ENCODE peak calls at places on chromosomes 16 and 17, in ten cellular contexts. V, I, C, E, B, A, M, P, S and K are unnamed samples.
A peak's percentile ranks its signal among the peaks of the same experiment; 100 is the strongest.

GRCh38 chr17:64418506-64419339 is 28.1 kb upstream of the PECAM1 start:
- DNase-seq in P (peak; percentile 89), S (no peak), V (peak; percentile 75), A (peak; percentile 39), C (no peak), B (peak; percentile 74), E (no peak), I (no peak), M (no peak), K (peak; percentile 68)

GRCh38 chr17:31373150-31374082 is 18.1 kb upstream of the RAB11FIP4 start:
- DNase-seq in A (peak; percentile 39), P (peak; percentile 81), E (peak; percentile 30), M (no peak), I (no peak), V (peak; percentile 72), C (no peak), S (no peak), B (peak; percentile 74), K (peak; percentile 26)

GRCh38 chr16:2592786-2593185 is 55.0 kb downstream of the PDPK1 start:
- DNase-seq in V (no peak), M (no peak), A (no peak), P (no peak), S (peak; percentile 11), E (no peak), B (no peak), I (peak; percentile 56), C (no peak), K (no peak)

GRCh38 chr16:82990155-82990554 is 363.4 kb downstream of the CDH13 start:
- DNase-seq in A (peak; percentile 36), I (no peak), P (peak; percentile 59), B (no peak), E (no peak), C (no peak), M (no peak), V (no peak), S (no peak), K (no peak)

GRCh38 chr16:87206646-87207451 is 110.3 kb downstream of the C16orf95 start:
- DNase-seq in P (peak; percentile 48), E (no peak), A (peak; percentile 93), M (no peak), C (no peak), V (peak; percentile 79), B (no peak), S (no peak), I (no peak), K (peak; percentile 65)

GRCh38 chr17:67435122-67435521 is 58.0 kb downstream of the PITPNC1 start:
- DNase-seq in E (no peak), M (no peak), S (no peak), C (peak; percentile 43), B (peak; percentile 85), P (no peak), V (no peak), A (no peak), I (no peak), K (no peak)

GRCh38 chr16:48524348-48525200 is 85.4 kb downstream of the N4BP1 start:
- DNase-seq in S (peak; percentile 70), C (no peak), M (no peak), E (no peak), I (peak; percentile 33), A (peak; percentile 18), V (no peak), B (no peak), P (no peak), K (no peak)

GRCh38 chr16:1772908-1773702 is at the start of gene MRPS34:
- DNase-seq in B (peak; percentile 90), I (peak; percentile 95), E (peak; percentile 68), C (peak; percentile 69), P (peak; percentile 85), V (peak; percentile 93), M (peak; percentile 65), A (peak; percentile 83), S (peak; percentile 87), K (peak; percentile 72)

GRCh38 chr17:22507823-22508222 is 815.5 kb downstream of the KCNJ18 start:
- DNase-seq in P (no peak), M (no peak), S (no peak), C (no peak), B (no peak), I (no peak), V (peak; percentile 41), A (no peak), E (no peak), K (no peak)

GRCh38 chr17:32563583-32563982 is 76.8 kb downstream of the CDK5R1 start:
- DNase-seq in P (no peak), B (no peak), V (no peak), A (no peak), S (no peak), C (no peak), I (no peak), M (no peak), E (no peak), K (no peak)

GRCh38 chr17:18172528-18173278 is 10.9 kb upstream of the ALKBH5 start:
- DNase-seq in C (no peak), A (no peak), E (no peak), S (no peak), V (no peak), I (no peak), B (no peak), M (no peak), P (peak; percentile 76), K (no peak)

GRCh38 chr16:80824623-80825364 is 20.4 kb upstream of the CDYL2 start:
- DNase-seq in S (no peak), E (peak; percentile 53), C (peak; percentile 9), P (peak; percentile 81), V (peak; percentile 74), M (no peak), I (no peak), B (peak; percentile 79), A (peak; percentile 24), K (peak; percentile 42)

GRCh38 chr16:5188318-5189025 is 90.9 kb upstream of the EEF2KMT start:
- DNase-seq in E (no peak), M (no peak), V (no peak), I (no peak), A (no peak), B (no peak), P (no peak), S (no peak), C (no peak), K (no peak)

GRCh38 chr17:12821376-12821940 is 32.2 kb downstream of the ARHGAP44 start:
- DNase-seq in I (no peak), A (no peak), S (no peak), M (no peak), B (no peak), C (no peak), E (peak; percentile 16), P (peak; percentile 38), V (no peak), K (no peak)

GRCh38 chr17:12814718-12815117 is 25.4 kb downstream of the ARHGAP44 start:
- DNase-seq in B (no peak), P (no peak), E (no peak), V (no peak), S (no peak), M (no peak), A (no peak), C (no peak), I (no peak), K (no peak)

GRCh38 chr17:12812877-12813276 is 23.6 kb downstream of the ARHGAP44 start:
- DNase-seq in E (no peak), P (no peak), M (no peak), A (no peak), S (no peak), I (no peak), C (no peak), B (no peak), V (no peak), K (no peak)

GRCh38 chr17:12813680-12814079 is 24.4 kb downstream of the ARHGAP44 start:
- DNase-seq in E (no peak), B (no peak), M (no peak), S (no peak), C (no peak), I (no peak), P (no peak), A (no peak), V (no peak), K (no peak)

DNA sequence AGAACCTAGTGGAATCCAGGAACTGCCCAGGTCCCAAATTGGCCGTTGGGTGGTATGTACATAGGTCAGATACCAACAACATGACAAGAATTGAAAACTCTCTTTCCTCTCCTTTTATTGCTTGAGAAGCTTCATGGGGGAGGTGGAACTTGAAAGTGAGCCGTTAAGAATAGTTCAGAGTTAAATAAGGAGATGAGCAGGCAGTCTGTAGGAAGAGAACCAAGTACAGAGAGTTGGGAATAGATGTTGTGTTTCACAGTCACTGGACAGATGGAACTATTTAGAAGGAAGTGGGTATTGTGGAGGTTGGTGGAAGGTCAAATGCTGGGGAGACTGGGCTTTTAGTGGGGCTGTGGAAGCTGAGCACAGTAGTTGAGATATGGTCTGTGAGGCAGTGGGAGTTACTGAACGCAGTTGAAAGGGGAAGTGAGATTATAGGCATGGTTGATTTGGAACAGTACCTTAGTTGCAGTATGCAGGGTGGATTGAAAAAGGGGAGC is 26.4 kb downstream of the ARHGAP44 start:
- DNase-seq in E (no peak), A (no peak), M (no peak), C (no peak), B (no peak), V (no peak), S (no peak), P (no peak), I (no peak), K (no peak)
- H3K27ac ChIP-seq in E (no peak overlapping the region), A (no peak overlapping the region), M (no peak overlapping the region), C (no peak overlapping the region), B (no peak overlapping the region), V (no peak overlapping the region), S (no peak overlapping the region), P (no peak overlapping the region), I (no peak overlapping the region), K (no peak overlapping the region)

GRCh38 chr17:73365203-73365933 is 53.6 kb upstream of the CDC42EP4 start:
- DNase-seq in A (no peak), M (peak; percentile 13), I (peak; percentile 66), V (no peak), S (no peak), B (no peak), C (no peak), E (no peak), P (no peak), K (no peak)
- H3K27ac ChIP-seq in A (no peak overlapping the region), M (peak overlapping the region; percentile 85), I (peak overlapping the region; percentile 69), V (peak overlapping the region; percentile 24), S (peak overlapping the region; percentile 43), B (no peak overlapping the region), C (no peak overlapping the region), E (peak overlapping the region; percentile 35), P (no peak overlapping the region), K (no peak overlapping the region)

GRCh38 chr16:3884398-3884797 is 3.9 kb upstream of the CREBBP start:
- DNase-seq in V (no peak), C (no peak), I (no peak), A (no peak), M (no peak), E (no peak), B (no peak), S (no peak), P (no peak), K (no peak)
- H3K27ac ChIP-seq in V (no peak overlapping the region), C (no peak overlapping the region), I (no peak overlapping the region), A (no peak overlapping the region), M (no peak overlapping the region), E (no peak overlapping the region), B (no peak overlapping the region), S (peak overlapping the region; percentile 71), P (no peak overlapping the region), K (no peak overlapping the region)

DNA sequence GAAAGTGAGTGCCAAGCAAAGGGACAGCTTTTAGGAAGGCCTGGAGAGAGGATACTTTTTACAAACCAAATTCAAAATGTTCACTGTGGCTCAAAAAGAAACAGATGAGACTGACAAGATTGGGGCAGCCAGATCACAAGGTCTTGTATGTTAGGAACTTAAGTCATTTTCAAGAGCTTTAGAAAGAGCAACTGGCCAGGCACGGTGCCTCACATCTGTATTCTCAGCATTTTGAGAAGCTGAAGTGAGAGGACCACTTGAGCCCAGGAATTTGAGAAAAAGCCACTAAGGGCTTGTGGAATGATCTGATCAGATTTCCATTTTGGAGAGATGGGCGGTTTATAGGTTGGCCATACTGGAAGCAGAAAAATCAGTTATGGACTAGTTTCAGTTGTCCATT is 17.2 kb downstream of the SPAG9 start:
- DNase-seq in P (no peak), I (no peak), C (no peak), V (no peak), B (no peak), E (no peak), A (no peak), M (no peak), S (no peak), K (no peak)
- H3K27ac ChIP-seq in P (no peak overlapping the region), I (peak overlapping the region; percentile 35), C (no peak overlapping the region), V (peak overlapping the region; percentile 15), B (no peak overlapping the region), E (no peak overlapping the region), A (no peak overlapping the region), M (no peak overlapping the region), S (peak overlapping the region; percentile 79), K (no peak overlapping the region)